ENCODE peak calls at places on chromosome 5, in eight cellular contexts. J is activated T-cell treated with anti-CD3 and anti-CD28 coated beads for 48 hours, E is Calu3, W is WTC11, B is Peyer's patch, M is mesothelial cell of epicardium, Z is mesenteric fat pad, F is AG10803. O is an unnamed sample.
A peak's percentile ranks its signal among the peaks of the same experiment; 100 is the strongest.

GRCh38 chr5:178356459-178356872 is 123.9 kb upstream of the PHYKPL start:
- DNase-seq in F (no peak), Z (no peak), W (peak; percentile 46), M (no peak), B (no peak), J (no peak), E (peak; percentile 16), O (no peak)

GRCh38 chr5:149277821-149278220 is 6.2 kb downstream of the AFAP1L1 start:
- DNase-seq in J (no peak), W (no peak), M (no peak), E (no peak), B (no peak), F (no peak), Z (no peak), O (no peak)

GRCh38 chr5:120293796-120294195 is 170.3 kb upstream of the PRR16 start:
- DNase-seq in W (no peak), E (no peak), F (peak; percentile 96), M (no peak), J (no peak), B (no peak), Z (no peak), O (no peak)

GRCh38 chr5:67515020-67515689 is 318.6 kb upstream of the CD180 start:
- DNase-seq in Z (no peak), J (peak; percentile 18), B (no peak), F (no peak), M (no peak), E (no peak), W (no peak), O (no peak)

GRCh38 chr5:62082370-62082778 is 223.6 kb upstream of the KIF2A start:
- DNase-seq in M (no peak), E (no peak), B (no peak), F (peak; percentile 58), J (no peak), W (no peak), Z (no peak), O (no peak)

GRCh38 chr5:136236479-136237083 is 43.6 kb upstream of the SMIM32 start:
- DNase-seq in J (no peak), Z (no peak), F (no peak), E (no peak), B (no peak), W (no peak), M (no peak), O (no peak)

GRCh38 chr5:136066705-136067271 is 38.0 kb downstream of the TGFBI start:
- DNase-seq in E (peak; percentile 34), W (no peak), F (peak; percentile 83), J (no peak), B (no peak), Z (no peak), M (no peak), O (no peak)

GRCh38 chr5:1337490-1338195 is 7.3 kb downstream of the CLPTM1L start:
- DNase-seq in E (no peak), W (no peak), M (no peak), J (no peak), F (no peak), Z (no peak), B (no peak), O (no peak)